ENCODE peak calls at places on chromosomes 13 and 19, in five cellular contexts. One of them, this sample, is unnamed.

GRCh38 chr19:45693168-45693788 is 812 bp downstream of the QPCTL start:
- DNase-seq in SK-N-SH: peak
- DNase-seq in neural progenitor cell: peak
- DNase-seq in GM23248: peak
- DNase-seq in OCI-LY7: peak
- DNase-seq in this sample: peak

GRCh38 chr13:36088001-36088400 is 43.2 kb downstream of the DCLK1 start:
- DNase-seq in GM23248: no peak
- DNase-seq in OCI-LY7: no peak
- DNase-seq in neural progenitor cell: no peak
- DNase-seq in SK-N-SH: no peak
- DNase-seq in this sample: no peak

GRCh38 chr13:36421447-36421846 is 10.8 kb upstream of the CCNA1 start:
- DNase-seq in GM23248: peak
- DNase-seq in neural progenitor cell: no peak
- DNase-seq in SK-N-SH: no peak
- DNase-seq in OCI-LY7: no peak
- DNase-seq in this sample: no peak

GRCh38 chr13:107977175-107977574 is 238.2 kb downstream of the LIG4 start:
- DNase-seq in OCI-LY7: no peak
- DNase-seq in SK-N-SH: no peak
- DNase-seq in GM23248: no peak
- DNase-seq in neural progenitor cell: no peak
- DNase-seq in this sample: no peak

GRCh38 chr13:93752506-93752905 is 525.9 kb downstream of the GPC6 start:
- DNase-seq in OCI-LY7: no peak
- DNase-seq in SK-N-SH: peak
- DNase-seq in neural progenitor cell: no peak
- DNase-seq in GM23248: peak
- DNase-seq in this sample: no peak

GRCh38 chr19:33040994-33041827 is 23.5 kb downstream of the RHPN2 start:
- DNase-seq in GM23248: peak
- DNase-seq in neural progenitor cell: no peak
- DNase-seq in SK-N-SH: no peak
- DNase-seq in OCI-LY7: no peak
- DNase-seq in this sample: no peak

GRCh38 chr13:98466634-98467236 is 110.2 kb downstream of the STK24 start:
- DNase-seq in neural progenitor cell: peak
- DNase-seq in OCI-LY7: no peak
- DNase-seq in GM23248: peak
- DNase-seq in SK-N-SH: peak
- DNase-seq in this sample: peak

GRCh38 chr13:111178417-111178816 is 63.3 kb downstream of the ARHGEF7 start:
- DNase-seq in SK-N-SH: no peak
- DNase-seq in OCI-LY7: no peak
- DNase-seq in GM23248: no peak
- DNase-seq in neural progenitor cell: no peak
- DNase-seq in this sample: no peak

GRCh38 chr13:31773538-31773937 is 34.2 kb downstream of the RXFP2 start:
- DNase-seq in neural progenitor cell: no peak
- DNase-seq in GM23248: peak
- DNase-seq in OCI-LY7: no peak
- DNase-seq in SK-N-SH: no peak
- DNase-seq in this sample: no peak

GRCh38 chr13:113631341-113632095 is 26.5 kb downstream of the ATP4B start:
- DNase-seq in neural progenitor cell: no peak
- DNase-seq in SK-N-SH: no peak
- DNase-seq in GM23248: no peak
- DNase-seq in OCI-LY7: no peak
- DNase-seq in this sample: no peak

GRCh38 chr13:20217168-20217567 is 15.0 kb downstream of the GJB6 start:
- DNase-seq in neural progenitor cell: no peak
- DNase-seq in SK-N-SH: no peak
- DNase-seq in OCI-LY7: no peak
- DNase-seq in GM23248: no peak
- DNase-seq in this sample: no peak

GRCh38 chr19:2167896-2168618 is 4.3 kb downstream of the DOT1L start:
- DNase-seq in neural progenitor cell: no peak
- DNase-seq in GM23248: peak
- DNase-seq in OCI-LY7: peak
- DNase-seq in SK-N-SH: no peak
- DNase-seq in this sample: no peak

GRCh38 chr13:90454002-90454636 is 893.4 kb upstream of the MIR17HG start:
- DNase-seq in GM23248: no peak
- DNase-seq in OCI-LY7: no peak
- DNase-seq in SK-N-SH: no peak
- DNase-seq in neural progenitor cell: no peak
- DNase-seq in this sample: no peak

GRCh38 chr13:48923376-48923775 is 52.3 kb upstream of the FNDC3A start:
- DNase-seq in OCI-LY7: no peak
- DNase-seq in neural progenitor cell: no peak
- DNase-seq in SK-N-SH: no peak
- DNase-seq in GM23248: no peak
- DNase-seq in this sample: no peak

GRCh38 chr13:29543230-29544215 is 52.0 kb downstream of the SLC7A1 start:
- DNase-seq in neural progenitor cell: no peak
- DNase-seq in GM23248: peak
- DNase-seq in OCI-LY7: no peak
- DNase-seq in SK-N-SH: no peak
- DNase-seq in this sample: peak

GRCh38 chr13:34776390-34776981 is 165.6 kb upstream of the NBEA start:
- DNase-seq in SK-N-SH: no peak
- DNase-seq in OCI-LY7: no peak
- DNase-seq in GM23248: no peak
- DNase-seq in neural progenitor cell: no peak
- DNase-seq in this sample: no peak

GRCh38 chr19:33819496-33819874 is 22.8 kb downstream of the KCTD15 start:
- DNase-seq in neural progenitor cell: peak
- DNase-seq in OCI-LY7: no peak
- DNase-seq in GM23248: no peak
- DNase-seq in SK-N-SH: no peak
- DNase-seq in this sample: peak

GRCh38 chr13:100300708-100301107 is 211.8 kb downstream of the PCCA start:
- DNase-seq in GM23248: no peak
- DNase-seq in OCI-LY7: no peak
- DNase-seq in neural progenitor cell: peak
- DNase-seq in SK-N-SH: no peak
- DNase-seq in this sample: no peak

GRCh38 chr13:41696163-41697003 is 239.0 kb downstream of the RGCC start:
- DNase-seq in neural progenitor cell: no peak
- DNase-seq in GM23248: peak
- DNase-seq in SK-N-SH: no peak
- DNase-seq in OCI-LY7: peak
- DNase-seq in this sample: peak

GRCh38 chr13:113219311-113219940 is 10.0 kb downstream of the CUL4A start:
- DNase-seq in SK-N-SH: no peak
- DNase-seq in neural progenitor cell: no peak
- DNase-seq in GM23248: peak
- DNase-seq in OCI-LY7: no peak
- DNase-seq in this sample: no peak

GRCh38 chr13:114035583-114036501 is 62.0 kb upstream of the C13orf46 start:
- DNase-seq in GM23248: peak
- DNase-seq in neural progenitor cell: peak
- DNase-seq in OCI-LY7: no peak
- DNase-seq in SK-N-SH: no peak
- DNase-seq in this sample: no peak

GRCh38 chr19:16160943-16161560 is 12.3 kb downstream of the CIB3 start:
- DNase-seq in OCI-LY7: no peak
- DNase-seq in SK-N-SH: no peak
- DNase-seq in neural progenitor cell: no peak
- DNase-seq in GM23248: peak
- DNase-seq in this sample: no peak

GRCh38 chr19:19528721-19529490 is at the start of gene YJEFN3:
- DNase-seq in SK-N-SH: peak
- DNase-seq in GM23248: peak
- DNase-seq in neural progenitor cell: peak
- DNase-seq in OCI-LY7: no peak
- DNase-seq in this sample: peak
- H3K4me3 ChIP-seq in SK-N-SH: no peak
- H3K4me3 ChIP-seq in GM23248: no peak
- H3K4me3 ChIP-seq in neural progenitor cell: no peak
- H3K4me3 ChIP-seq in OCI-LY7: no peak
- H3K4me3 ChIP-seq in this sample: peak

GRCh38 chr19:38079926-38080380 is 144.1 kb downstream of the DPF1 start:
- DNase-seq in SK-N-SH: no peak
- DNase-seq in neural progenitor cell: no peak
- DNase-seq in GM23248: peak
- DNase-seq in OCI-LY7: peak
- DNase-seq in this sample: peak
- TF ChIP-seq EZH2phosphoT487 in SK-N-SH: no peak
- TF ChIP-seq EZH2phosphoT487 in neural progenitor cell: no peak
- TF ChIP-seq EZH2phosphoT487 in GM23248: no peak
- TF ChIP-seq EZH2phosphoT487 in OCI-LY7: no peak
- TF ChIP-seq EZH2phosphoT487 in this sample: no peak

DNA sequence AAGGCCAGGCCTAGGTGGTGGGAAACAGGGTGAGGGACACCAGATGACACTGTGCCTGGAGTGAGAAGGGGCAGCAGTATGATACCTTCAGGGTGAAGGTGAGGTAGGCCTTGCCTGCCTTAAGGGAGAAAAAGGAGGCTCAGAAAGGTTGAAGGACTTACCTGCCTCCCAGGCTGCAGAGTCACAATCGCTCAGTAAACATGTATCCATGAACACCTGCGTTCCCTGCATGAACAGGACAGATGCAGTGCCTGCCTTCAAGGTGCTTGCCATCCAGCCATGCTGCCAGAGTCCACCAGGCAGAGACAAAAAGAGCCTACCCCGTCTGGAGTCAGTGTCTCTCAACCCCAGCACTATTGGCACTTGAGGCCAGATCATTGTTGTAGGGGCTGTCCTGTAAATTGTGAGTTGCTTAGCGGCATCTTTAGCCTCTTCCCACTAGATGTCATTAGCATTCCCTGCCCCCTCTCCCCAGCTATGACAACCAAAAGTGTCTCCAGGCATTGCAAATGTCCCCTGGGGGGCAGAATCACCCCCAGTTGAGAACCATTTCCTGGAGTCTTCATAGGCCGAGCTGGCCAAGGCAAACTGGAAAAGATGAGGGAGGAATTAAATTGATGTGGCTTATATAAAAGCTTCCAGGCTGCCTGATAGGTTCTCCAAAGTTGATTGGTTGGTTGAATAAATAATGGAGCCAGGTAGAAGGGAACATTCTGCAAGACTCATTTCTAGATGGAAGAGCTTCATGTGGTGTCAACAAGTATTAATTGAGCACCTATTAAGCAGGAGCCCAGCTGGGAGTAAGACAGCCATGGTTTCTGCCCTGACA is 1.7 kb downstream of the MAP3K10 start:
- DNase-seq in GM23248: peak
- DNase-seq in OCI-LY7: no peak
- DNase-seq in SK-N-SH: no peak
- DNase-seq in neural progenitor cell: no peak
- DNase-seq in this sample: peak
- H3K4me3 ChIP-seq in GM23248: peak
- H3K4me3 ChIP-seq in OCI-LY7: peak
- H3K4me3 ChIP-seq in SK-N-SH: peak
- H3K4me3 ChIP-seq in neural progenitor cell: peak
- H3K4me3 ChIP-seq in this sample: peak

DNA sequence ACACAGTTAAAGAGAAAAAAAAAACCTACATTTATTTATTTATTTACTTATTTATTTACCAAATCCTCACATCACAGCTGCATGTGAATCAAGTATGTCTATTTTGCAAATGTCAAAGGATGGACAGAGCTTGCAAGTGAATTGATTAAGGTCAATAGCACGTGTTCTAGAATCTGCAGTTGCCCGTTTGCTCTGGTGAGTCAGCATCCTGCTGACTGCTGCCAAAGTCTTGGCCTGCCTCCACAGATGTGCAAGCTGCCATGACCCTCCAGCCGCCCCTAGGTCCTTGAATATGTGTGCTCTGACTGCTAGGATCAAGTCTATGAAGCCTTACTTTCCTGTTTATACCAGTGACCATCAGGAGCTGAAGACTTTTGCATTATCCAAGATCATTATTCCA is 320.6 kb downstream of the GPC5 start:
- DNase-seq in OCI-LY7: no peak
- DNase-seq in GM23248: peak
- DNase-seq in neural progenitor cell: no peak
- DNase-seq in SK-N-SH: no peak
- DNase-seq in this sample: no peak
- TF ChIP-seq EZH2phosphoT487 in OCI-LY7: no peak
- TF ChIP-seq EZH2phosphoT487 in GM23248: no peak
- TF ChIP-seq EZH2phosphoT487 in neural progenitor cell: no peak
- TF ChIP-seq EZH2phosphoT487 in SK-N-SH: no peak
- TF ChIP-seq EZH2phosphoT487 in this sample: no peak

DNA sequence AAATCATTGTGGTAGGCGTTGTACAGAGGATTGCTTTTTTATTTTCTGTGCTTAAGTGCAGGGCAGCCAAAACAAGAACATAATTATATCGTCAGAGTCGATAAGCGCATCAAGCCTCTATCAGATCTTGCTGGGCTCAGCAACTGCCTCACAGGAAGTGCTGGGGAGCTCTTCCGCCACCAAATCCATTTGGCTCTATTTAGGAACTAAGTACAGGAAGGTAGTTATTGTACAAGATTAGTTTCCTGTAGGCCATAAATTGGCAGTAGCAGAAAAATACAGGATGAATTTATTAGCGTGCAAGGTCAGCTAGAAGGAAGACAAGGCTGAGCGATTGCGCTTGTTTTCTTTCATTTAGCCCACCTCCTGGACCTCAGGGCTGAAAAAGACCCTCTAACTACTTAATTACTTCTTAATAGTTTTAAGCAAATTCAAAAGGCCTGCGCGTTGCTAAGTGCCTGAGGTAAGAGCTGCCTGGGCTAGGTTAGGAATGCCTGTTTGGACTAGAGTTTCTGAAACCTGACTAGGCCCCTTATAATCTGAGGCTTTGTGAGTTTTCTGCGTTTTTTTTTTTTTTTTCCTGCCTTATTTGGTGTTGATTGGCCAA is 118.5 kb downstream of the IRS2 start:
- DNase-seq in SK-N-SH: peak
- DNase-seq in neural progenitor cell: peak
- DNase-seq in GM23248: no peak
- DNase-seq in OCI-LY7: no peak
- DNase-seq in this sample: no peak
- H3K4me3 ChIP-seq in SK-N-SH: no peak
- H3K4me3 ChIP-seq in neural progenitor cell: no peak
- H3K4me3 ChIP-seq in GM23248: no peak
- H3K4me3 ChIP-seq in OCI-LY7: no peak
- H3K4me3 ChIP-seq in this sample: no peak

GRCh38 chr13:44664308-44664707 is 88.2 kb upstream of the TSC22D1 start:
- DNase-seq in neural progenitor cell: peak
- DNase-seq in GM23248: no peak
- DNase-seq in OCI-LY7: no peak
- DNase-seq in SK-N-SH: no peak
- DNase-seq in this sample: peak

GRCh38 chr13:44668707-44669106 is 92.6 kb upstream of the TSC22D1 start:
- DNase-seq in SK-N-SH: no peak
- DNase-seq in GM23248: peak
- DNase-seq in neural progenitor cell: no peak
- DNase-seq in OCI-LY7: no peak
- DNase-seq in this sample: no peak

GRCh38 chr13:44662515-44662914 is 86.4 kb upstream of the TSC22D1 start:
- DNase-seq in neural progenitor cell: no peak
- DNase-seq in SK-N-SH: no peak
- DNase-seq in OCI-LY7: no peak
- DNase-seq in GM23248: no peak
- DNase-seq in this sample: no peak

GRCh38 chr13:44669534-44669933 is 93.4 kb upstream of the TSC22D1 start:
- DNase-seq in SK-N-SH: no peak
- DNase-seq in neural progenitor cell: no peak
- DNase-seq in OCI-LY7: no peak
- DNase-seq in GM23248: no peak
- DNase-seq in this sample: no peak

GRCh38 chr13:44667950-44668349 is 91.8 kb upstream of the TSC22D1 start:
- DNase-seq in OCI-LY7: no peak
- DNase-seq in SK-N-SH: no peak
- DNase-seq in neural progenitor cell: peak
- DNase-seq in GM23248: peak
- DNase-seq in this sample: no peak
- TF ChIP-seq EZH2phosphoT487 in OCI-LY7: no peak
- TF ChIP-seq EZH2phosphoT487 in SK-N-SH: no peak
- TF ChIP-seq EZH2phosphoT487 in neural progenitor cell: no peak
- TF ChIP-seq EZH2phosphoT487 in GM23248: no peak
- TF ChIP-seq EZH2phosphoT487 in this sample: no peak